ENCODE peak calls at places on chromosome 19, in six cellular contexts. B is cardiac muscle cell, Z is B cell, A is tibial artery, O is NB4, L is upper lobe of right lung. U is an unnamed sample.

GRCh38 chr19:28234637-28235036 is 978.3 kb downstream of the UQCRFS1 start:
- DNase-seq in B (peak), Z (no peak), A (no peak), O (no peak), L (no peak), U (no peak)

GRCh38 chr19:45766919-45767346 is 2.1 kb downstream of the SIX5 start:
- DNase-seq in B (no peak), Z (no peak), A (no peak), O (no peak), L (no peak), U (no peak)

GRCh38 chr19:3665681-3666544 is 34.4 kb downstream of the PIP5K1C start:
- DNase-seq in B (peak), Z (peak), A (peak), O (peak), L (peak), U (peak)

GRCh38 chr19:35712910-35713845 is 4.6 kb upstream of the KMT2B start:
- DNase-seq in B (no peak), Z (peak), A (no peak), O (no peak), L (no peak), U (peak)

GRCh38 chr19:19101540-19101939 is 36.7 kb downstream of the TMEM161A start:
- DNase-seq in B (no peak), Z (no peak), A (no peak), O (no peak), L (no peak), U (no peak)

GRCh38 chr19:2984196-2984490 is 6.8 kb downstream of the TLE6 start:
- DNase-seq in B (no peak), Z (no peak), A (no peak), O (no peak), L (no peak), U (no peak)

GRCh38 chr19:40322271-40322610 is 26.0 kb downstream of the C19orf47 start:
- DNase-seq in B (no peak), Z (no peak), A (no peak), O (no peak), L (no peak), U (no peak)

GRCh38 chr19:40798997-40799557 is at the start of gene EGLN2:
- DNase-seq in B (no peak), Z (peak), A (no peak), O (peak), L (no peak), U (no peak)

GRCh38 chr19:29467824-29468401 is 57.9 kb upstream of the VSTM2B start:
- DNase-seq in B (peak), Z (no peak), A (no peak), O (peak), L (no peak), U (no peak)

DNA sequence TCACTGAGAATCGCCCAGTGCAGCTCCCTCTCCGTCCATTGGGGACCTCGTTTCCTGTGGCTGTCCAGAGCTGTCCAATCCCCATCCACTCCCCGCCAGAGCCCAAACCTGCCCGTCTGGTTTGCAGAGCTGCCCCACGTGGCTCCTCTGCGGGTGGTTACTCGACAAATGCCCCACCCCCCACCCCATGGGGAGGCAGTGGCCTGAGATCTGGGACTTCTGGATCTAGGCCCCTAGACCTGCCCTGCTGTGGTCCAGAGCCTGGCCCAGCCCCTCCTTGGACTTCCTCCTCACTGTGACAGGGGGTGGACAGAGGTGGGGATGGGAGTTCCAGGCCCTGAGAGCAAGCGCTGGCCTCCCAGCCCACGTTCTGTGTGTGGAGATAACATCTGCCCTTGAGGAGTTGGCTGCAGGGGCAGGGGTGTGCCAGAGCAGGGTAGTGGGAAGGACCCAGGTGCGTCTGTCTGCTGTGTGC is 29.1 kb downstream of the PAK4 start:
- DNase-seq in B (peak), Z (no peak), A (no peak), O (no peak), L (peak), U (no peak)
- TF ChIP-seq CTCF in B (no peak), Z (no peak), A (no peak), O (no peak), L (peak), U (no peak)

DNA sequence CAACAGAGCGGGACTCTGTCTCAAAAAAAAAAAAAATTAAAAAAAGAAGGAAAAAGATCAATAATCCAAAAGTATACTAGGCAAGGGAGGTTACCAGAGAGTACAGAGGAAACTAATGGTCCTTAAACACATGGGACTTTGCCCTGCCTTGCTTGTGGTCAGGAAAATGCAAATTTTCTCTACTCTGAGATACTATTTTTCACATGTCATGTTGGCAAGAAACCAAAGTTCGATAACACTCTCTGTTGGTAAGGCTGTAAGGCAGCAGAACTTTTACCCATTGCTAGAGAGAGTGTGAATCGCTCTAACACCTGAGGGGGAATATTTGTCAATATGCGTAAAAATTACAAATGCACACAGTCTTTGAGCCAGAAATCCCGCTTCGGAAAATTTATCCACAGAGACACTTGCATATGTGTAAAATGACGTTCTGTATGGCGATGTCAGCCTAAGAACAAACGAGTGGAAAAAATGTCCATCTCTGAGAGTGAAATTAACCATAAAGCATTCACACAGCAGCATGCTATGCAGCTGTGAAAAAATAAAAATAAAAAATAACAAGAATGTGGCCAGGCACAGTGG is 9.4 kb upstream of the RFX1 start:
- DNase-seq in B (no peak), Z (no peak), A (no peak), O (no peak), L (no peak), U (peak)
- TF ChIP-seq CTCF in B (no peak), Z (no peak), A (no peak), O (no peak), L (no peak), U (no peak)

GRCh38 chr19:12708641-12709040 is 12.2 kb upstream of the FBXW9 start:
- DNase-seq in B (no peak), Z (no peak), A (no peak), O (no peak), L (no peak), U (no peak)
- TF ChIP-seq CTCF in B (no peak), Z (no peak), A (no peak), O (no peak), L (no peak), U (no peak)

GRCh38 chr19:56105090-56105701 is 15.9 kb downstream of the ZNF787 start:
- DNase-seq in B (peak), Z (peak), A (peak), O (no peak), L (peak), U (peak)
- TF ChIP-seq CTCF in B (peak), Z (peak), A (peak), O (peak), L (peak), U (peak)

DNA sequence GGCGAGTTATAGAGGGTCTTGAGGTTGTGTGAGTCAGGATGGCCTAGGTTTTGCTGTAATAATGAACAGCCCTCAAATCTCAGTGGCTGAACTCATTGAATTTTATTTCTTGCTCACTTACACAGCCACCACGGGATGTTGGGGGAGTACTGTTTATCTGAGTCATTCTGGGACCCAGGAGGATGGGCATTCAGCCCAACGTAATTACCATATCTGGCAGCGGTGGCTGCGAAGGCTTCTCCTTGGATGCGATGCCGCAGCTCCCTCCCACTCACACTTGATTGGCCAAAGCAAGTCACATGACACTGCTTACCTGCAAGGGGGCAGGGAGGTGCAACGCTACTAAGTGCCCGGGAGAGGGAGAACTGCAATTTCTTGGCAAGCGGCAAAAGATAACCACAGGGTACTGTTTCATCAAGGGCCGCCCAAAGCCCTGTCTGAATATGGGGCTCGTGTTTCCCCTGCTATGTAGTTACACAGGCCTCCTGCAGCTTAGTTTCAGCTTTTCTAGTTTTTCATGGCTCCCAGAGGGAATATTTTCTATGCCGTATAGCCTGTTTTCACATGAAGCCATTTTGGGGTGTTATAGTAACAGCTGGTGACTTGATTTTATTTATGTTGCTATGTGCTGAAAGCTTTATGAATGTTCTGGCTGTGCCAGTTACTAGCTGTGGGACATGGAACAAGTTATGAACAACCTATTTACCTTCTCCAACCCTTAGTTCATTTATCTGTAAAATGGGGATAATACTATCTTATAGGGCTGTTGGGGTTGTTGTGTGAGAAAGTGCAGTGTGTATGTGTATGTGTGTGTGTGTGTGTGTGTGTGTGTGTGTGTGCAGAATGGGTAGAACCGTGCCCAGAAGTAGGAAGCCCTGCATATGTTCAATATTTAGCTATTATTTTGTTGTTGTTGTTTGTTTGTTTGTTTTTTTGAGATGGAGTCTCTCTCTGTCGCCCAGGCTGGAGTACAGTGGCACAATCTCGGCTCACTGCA is 20.1 kb downstream of the ZSWIM9 start:
- DNase-seq in B (peak), Z (peak), A (peak), O (peak), L (no peak), U (peak)
- TF ChIP-seq CTCF in B (peak), Z (peak), A (no peak), O (no peak), L (no peak), U (no peak)